ENCODE peak calls at places on chromosomes 6 and 20, in seven cellular contexts. N is tibial nerve; W is CD8-positive, alpha-beta memory T cell; Y is left ventricle myocardium inferior; A is breast epithelium; P is CD8-positive, alpha-beta T cell; I is keratinocyte. U is an unnamed sample. For H3K9me3, the result is how much of the 10 kb centered on the place peaks cover.

GRCh38 chr6:142213402-142213801 is 66.3 kb downstream of the VTA1 start:
- DNase-seq in N (no peak), W (no peak), Y (no peak), A (no peak), P (no peak), I (no peak), U (no peak)

GRCh38 chr6:56951049-56951816 is 3.7 kb upstream of the BEND6 start:
- DNase-seq in N (no peak), W (no peak), Y (no peak), A (no peak), P (no peak), I (no peak), U (no peak)

GRCh38 chr20:50772418-50773185 is 22.3 kb upstream of the BCAS4 start:
- DNase-seq in N (no peak), W (no peak), Y (no peak), A (peak), P (no peak), I (no peak), U (no peak)

GRCh38 chr20:58113706-58114105 is 114.7 kb downstream of the ANKRD60 start:
- DNase-seq in N (no peak), W (no peak), Y (no peak), A (no peak), P (no peak), I (no peak), U (no peak)

GRCh38 chr6:32519117-32519909 is 10.8 kb downstream of the HLA-DRB5 start:
- DNase-seq in N (no peak), W (no peak), Y (no peak), A (no peak), P (no peak), I (no peak), U (no peak)

GRCh38 chr6:148343383-148343782 is 745 bp downstream of the SASH1 start:
- DNase-seq in N (no peak), W (no peak), Y (no peak), A (no peak), P (no peak), I (no peak), U (no peak)

GRCh38 chr6:24492475-24492874 is 2.3 kb upstream of the ALDH5A1 start:
- DNase-seq in N (no peak), W (no peak), Y (no peak), A (no peak), P (no peak), I (no peak), U (no peak)

GRCh38 chr6:30900863-30901417 is 7.1 kb upstream of the GTF2H4 start:
- DNase-seq in N (no peak), W (no peak), Y (no peak), A (no peak), P (no peak), I (no peak), U (no peak)

GRCh38 chr20:43549416-43550136 is 9.3 kb upstream of the SGK2 start:
- DNase-seq in N (no peak), W (no peak), Y (no peak), A (no peak), P (no peak), I (no peak), U (no peak)

GRCh38 chr6:112801681-112802080 is 454.6 kb downstream of the RFPL4B start:
- DNase-seq in N (no peak), W (no peak), Y (no peak), A (no peak), P (no peak), I (no peak), U (no peak)

GRCh38 chr6:18166314-18167007 is 11.2 kb downstream of the KDM1B start:
- DNase-seq in N (no peak), W (no peak), Y (no peak), A (no peak), P (no peak), I (no peak), U (no peak)

DNA sequence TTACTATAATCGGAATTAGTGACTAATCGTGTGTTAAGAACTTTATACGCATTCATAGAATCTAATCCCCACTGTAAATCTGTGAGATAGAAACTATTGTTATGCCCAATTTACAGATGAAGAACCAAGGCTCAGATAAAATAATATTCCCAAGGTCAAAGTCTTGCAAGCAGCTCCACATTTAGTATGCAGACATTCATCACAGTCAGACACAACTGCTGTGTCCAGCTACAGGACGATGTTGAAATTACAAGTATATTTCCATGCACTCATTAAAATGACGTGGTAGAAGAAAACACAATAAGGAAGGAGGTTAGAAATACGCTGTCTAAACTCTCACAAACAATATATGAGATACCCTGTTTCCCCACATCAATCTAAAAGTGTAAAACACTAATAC is 82.5 kb downstream of the PREX1 start:
- DNase-seq in N (no peak), W (no peak), Y (no peak), A (no peak), P (no peak), I (no peak), U (no peak)
- H3K4me3 ChIP-seq in N (no peak), W (no peak), Y (no peak), A (no peak), P (no peak), I (no peak), U (no peak)

GRCh38 chr6:169915769-169916550 is 164.5 kb downstream of the ERMARD start:
- DNase-seq in N (no peak), W (no peak), Y (no peak), A (no peak), P (no peak), I (no peak), U (no peak)

GRCh38 chr6:169911264-169912263 is 160.1 kb downstream of the ERMARD start:
- DNase-seq in N (no peak), W (no peak), Y (no peak), A (no peak), P (no peak), I (no peak), U (no peak)

GRCh38 chr6:169913096-169913615 is 161.7 kb downstream of the ERMARD start:
- DNase-seq in N (no peak), W (no peak), Y (no peak), A (no peak), P (no peak), I (no peak), U (no peak)

GRCh38 chr6:169909113-169909512 is 157.7 kb downstream of the ERMARD start:
- DNase-seq in N (no peak), W (no peak), Y (no peak), A (no peak), P (no peak), I (no peak), U (no peak)

GRCh38 chr6:169912266-169913095 is 161.1 kb downstream of the ERMARD start:
- DNase-seq in N (no peak), W (no peak), Y (no peak), A (no peak), P (no peak), I (no peak), U (no peak)
- H3K9me3 ChIP-seq in N (under half), W (under half), Y (under half), A (under half), P (under half), I (under half), U (under half)

DNA sequence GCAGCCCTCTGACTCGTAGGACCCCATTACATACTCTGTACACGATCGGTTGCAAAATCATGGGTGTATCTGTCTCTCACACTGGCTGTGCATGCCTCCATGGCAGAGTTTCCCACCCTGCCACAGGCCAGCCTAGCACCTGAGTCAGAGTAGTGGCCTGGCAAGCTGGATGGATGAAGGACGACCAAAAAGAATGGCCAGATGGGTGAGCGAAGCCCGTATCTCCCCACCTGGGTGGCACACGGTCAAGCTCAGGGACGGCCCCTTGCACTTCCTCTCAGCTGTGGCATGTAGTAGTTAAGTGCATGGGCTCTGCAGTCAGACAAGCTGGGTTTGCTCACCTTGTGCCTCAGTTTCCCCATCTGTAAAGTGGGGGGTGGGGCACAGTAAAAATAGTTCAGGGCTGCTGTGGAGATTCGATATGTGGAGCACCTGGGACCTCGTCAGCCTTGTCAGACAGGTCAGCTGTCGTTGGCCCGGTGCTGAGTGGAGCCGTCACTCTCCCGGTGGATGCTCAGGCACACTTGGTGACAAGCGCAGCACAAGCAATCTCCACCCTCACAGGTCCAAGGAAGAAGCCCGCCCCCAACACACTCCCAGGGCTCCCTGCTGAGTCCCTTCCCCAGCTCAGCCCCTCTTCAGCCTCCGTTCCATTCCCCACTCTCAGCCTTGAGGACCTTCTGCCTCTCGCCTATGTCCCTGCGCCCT is 12.6 kb downstream of the CPNE5 start:
- DNase-seq in N (no peak), W (no peak), Y (no peak), A (no peak), P (no peak), I (no peak), U (no peak)
- H3K4me3 ChIP-seq in N (no peak), W (no peak), Y (no peak), A (no peak), P (no peak), I (no peak), U (no peak)

DNA sequence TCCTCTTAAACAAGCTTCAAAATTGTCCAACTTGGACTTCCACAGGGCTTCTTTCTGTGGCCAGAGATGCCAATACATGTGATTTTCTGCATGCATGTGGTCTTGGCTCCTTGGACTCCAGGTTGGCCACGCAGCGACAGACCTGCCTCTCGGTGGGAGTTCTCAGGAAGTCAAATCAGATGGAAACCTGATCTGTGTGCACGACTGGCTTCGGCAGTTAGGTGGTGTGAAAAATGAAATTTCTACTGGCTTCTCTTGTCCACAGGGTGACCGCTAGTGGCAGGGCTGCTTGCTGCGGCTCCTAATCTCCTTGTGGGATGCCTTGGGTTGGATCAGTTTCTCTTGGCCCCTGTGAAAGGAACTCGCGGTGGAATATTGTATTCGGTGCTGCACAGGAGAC is 57.3 kb downstream of the PHACTR3 start:
- DNase-seq in N (no peak), W (no peak), Y (no peak), A (peak), P (no peak), I (no peak), U (no peak)
- H3K9me3 ChIP-seq in N (under half), W (under half), Y (under half), A (under half), P (under half), I (under half), U (under half)

U was measured in upper lobe of left lung.